ENCODE peak calls at places on chromosomes 3 and 15, in nine cellular contexts. One of them, this sample, is unnamed.
A peak's percentile ranks its signal among the peaks of the same experiment; 100 is the strongest.

GRCh38 chr15:43085921-43086320 is 19.9 kb downstream of the UBR1 start:
- DNase-seq in colonic mucosa: no peak
- DNase-seq in endothelial cell of umbilical vein: no peak
- DNase-seq in ovary: no peak
- DNase-seq in osteoblast: no peak
- DNase-seq in cardiac muscle cell: no peak
- DNase-seq in heart left ventricle: no peak
- DNase-seq in gastrocnemius medialis: no peak
- DNase-seq in Peyer's patch: no peak
- DNase-seq in this sample: no peak

GRCh38 chr15:48565560-48566482 is 79.7 kb downstream of the FBN1 start:
- DNase-seq in colonic mucosa: no peak
- DNase-seq in endothelial cell of umbilical vein: peak; percentile 98
- DNase-seq in ovary: no peak
- DNase-seq in osteoblast: peak; percentile 78
- DNase-seq in cardiac muscle cell: no peak
- DNase-seq in heart left ventricle: no peak
- DNase-seq in gastrocnemius medialis: no peak
- DNase-seq in Peyer's patch: no peak
- DNase-seq in this sample: no peak

GRCh38 chr3:157248590-157249425 is 88.9 kb upstream of the CCNL1 start:
- DNase-seq in colonic mucosa: no peak
- DNase-seq in endothelial cell of umbilical vein: peak; percentile 94
- DNase-seq in ovary: no peak
- DNase-seq in osteoblast: peak; percentile 68
- DNase-seq in cardiac muscle cell: peak; percentile 81
- DNase-seq in heart left ventricle: peak; percentile 67
- DNase-seq in gastrocnemius medialis: peak; percentile 7
- DNase-seq in Peyer's patch: no peak
- DNase-seq in this sample: peak; percentile 86

GRCh38 chr3:43146599-43146998 is 40.7 kb upstream of the POMGNT2 start:
- DNase-seq in colonic mucosa: no peak
- DNase-seq in endothelial cell of umbilical vein: no peak
- DNase-seq in ovary: no peak
- DNase-seq in osteoblast: no peak
- DNase-seq in cardiac muscle cell: no peak
- DNase-seq in heart left ventricle: no peak
- DNase-seq in gastrocnemius medialis: no peak
- DNase-seq in Peyer's patch: no peak
- DNase-seq in this sample: no peak

GRCh38 chr15:101092186-101092866 is 159.5 kb downstream of the CHSY1 start:
- DNase-seq in colonic mucosa: no peak
- DNase-seq in endothelial cell of umbilical vein: no peak
- DNase-seq in ovary: no peak
- DNase-seq in osteoblast: peak; percentile 68
- DNase-seq in cardiac muscle cell: no peak
- DNase-seq in heart left ventricle: no peak
- DNase-seq in gastrocnemius medialis: no peak
- DNase-seq in Peyer's patch: peak; percentile 36
- DNase-seq in this sample: no peak

GRCh38 chr15:49301562-49301961 is 121.5 kb upstream of the FGF7 start:
- DNase-seq in colonic mucosa: no peak
- DNase-seq in endothelial cell of umbilical vein: no peak
- DNase-seq in ovary: no peak
- DNase-seq in osteoblast: peak; percentile 30
- DNase-seq in cardiac muscle cell: no peak
- DNase-seq in heart left ventricle: no peak
- DNase-seq in gastrocnemius medialis: no peak
- DNase-seq in Peyer's patch: no peak
- DNase-seq in this sample: no peak

GRCh38 chr3:97880267-97880666 is 58.5 kb downstream of the CRYBG3 start:
- DNase-seq in colonic mucosa: no peak
- DNase-seq in endothelial cell of umbilical vein: no peak
- DNase-seq in ovary: no peak
- DNase-seq in osteoblast: no peak
- DNase-seq in cardiac muscle cell: no peak
- DNase-seq in heart left ventricle: no peak
- DNase-seq in gastrocnemius medialis: no peak
- DNase-seq in Peyer's patch: no peak
- DNase-seq in this sample: no peak

GRCh38 chr3:98779936-98780335 is 16.8 kb downstream of the ST3GAL6 start:
- DNase-seq in colonic mucosa: no peak
- DNase-seq in endothelial cell of umbilical vein: peak; percentile 97
- DNase-seq in ovary: no peak
- DNase-seq in osteoblast: no peak
- DNase-seq in cardiac muscle cell: no peak
- DNase-seq in heart left ventricle: no peak
- DNase-seq in gastrocnemius medialis: no peak
- DNase-seq in Peyer's patch: no peak
- DNase-seq in this sample: no peak

GRCh38 chr3:43770426-43771103 is 79.8 kb downstream of the ABHD5 start:
- DNase-seq in colonic mucosa: peak; percentile 57
- DNase-seq in endothelial cell of umbilical vein: peak; percentile 79
- DNase-seq in ovary: peak; percentile 56
- DNase-seq in osteoblast: no peak
- DNase-seq in cardiac muscle cell: no peak
- DNase-seq in heart left ventricle: peak; percentile 69
- DNase-seq in gastrocnemius medialis: peak; percentile 69
- DNase-seq in Peyer's patch: peak; percentile 78
- DNase-seq in this sample: no peak

GRCh38 chr3:133644768-133645167 is 17.0 kb downstream of the TOPBP1 start:
- DNase-seq in colonic mucosa: no peak
- DNase-seq in endothelial cell of umbilical vein: peak; percentile 89
- DNase-seq in ovary: no peak
- DNase-seq in osteoblast: peak; percentile 25
- DNase-seq in cardiac muscle cell: no peak
- DNase-seq in heart left ventricle: no peak
- DNase-seq in gastrocnemius medialis: no peak
- DNase-seq in Peyer's patch: no peak
- DNase-seq in this sample: no peak

GRCh38 chr3:105970283-105970682 is 101.5 kb upstream of the CBLB start:
- DNase-seq in colonic mucosa: peak; percentile 23
- DNase-seq in endothelial cell of umbilical vein: no peak
- DNase-seq in ovary: peak; percentile 22
- DNase-seq in osteoblast: no peak
- DNase-seq in cardiac muscle cell: no peak
- DNase-seq in heart left ventricle: no peak
- DNase-seq in gastrocnemius medialis: no peak
- DNase-seq in Peyer's patch: no peak
- DNase-seq in this sample: peak; percentile 92

GRCh38 chr3:161316006-161316689 is 55.2 kb downstream of the SPTSSB start:
- DNase-seq in colonic mucosa: peak; percentile 62
- DNase-seq in endothelial cell of umbilical vein: peak; percentile 88
- DNase-seq in ovary: no peak
- DNase-seq in osteoblast: no peak
- DNase-seq in cardiac muscle cell: no peak
- DNase-seq in heart left ventricle: no peak
- DNase-seq in gastrocnemius medialis: no peak
- DNase-seq in Peyer's patch: no peak
- DNase-seq in this sample: no peak

GRCh38 chr15:78105541-78106241 is 13.3 kb downstream of the SH2D7 start:
- DNase-seq in colonic mucosa: no peak
- DNase-seq in endothelial cell of umbilical vein: peak; percentile 35
- DNase-seq in ovary: no peak
- DNase-seq in osteoblast: no peak
- DNase-seq in cardiac muscle cell: no peak
- DNase-seq in heart left ventricle: no peak
- DNase-seq in gastrocnemius medialis: no peak
- DNase-seq in Peyer's patch: no peak
- DNase-seq in this sample: no peak

GRCh38 chr3:31908391-31909097 is 72.5 kb downstream of the OSBPL10 start:
- DNase-seq in colonic mucosa: no peak
- DNase-seq in endothelial cell of umbilical vein: peak; percentile 74
- DNase-seq in ovary: no peak
- DNase-seq in osteoblast: no peak
- DNase-seq in cardiac muscle cell: no peak
- DNase-seq in heart left ventricle: no peak
- DNase-seq in gastrocnemius medialis: no peak
- DNase-seq in Peyer's patch: no peak
- DNase-seq in this sample: no peak

GRCh38 chr3:100413619-100414018 is 12.3 kb downstream of the LNP1 start:
- DNase-seq in colonic mucosa: no peak
- DNase-seq in endothelial cell of umbilical vein: no peak
- DNase-seq in ovary: no peak
- DNase-seq in osteoblast: no peak
- DNase-seq in cardiac muscle cell: no peak
- DNase-seq in heart left ventricle: no peak
- DNase-seq in gastrocnemius medialis: no peak
- DNase-seq in Peyer's patch: no peak
- DNase-seq in this sample: no peak

GRCh38 chr3:77467702-77468407 is 428.0 kb downstream of the ROBO2 start:
- DNase-seq in colonic mucosa: no peak
- DNase-seq in endothelial cell of umbilical vein: no peak
- DNase-seq in ovary: peak; percentile 23
- DNase-seq in osteoblast: no peak
- DNase-seq in cardiac muscle cell: peak; percentile 26
- DNase-seq in heart left ventricle: no peak
- DNase-seq in gastrocnemius medialis: no peak
- DNase-seq in Peyer's patch: no peak
- DNase-seq in this sample: no peak

DNA sequence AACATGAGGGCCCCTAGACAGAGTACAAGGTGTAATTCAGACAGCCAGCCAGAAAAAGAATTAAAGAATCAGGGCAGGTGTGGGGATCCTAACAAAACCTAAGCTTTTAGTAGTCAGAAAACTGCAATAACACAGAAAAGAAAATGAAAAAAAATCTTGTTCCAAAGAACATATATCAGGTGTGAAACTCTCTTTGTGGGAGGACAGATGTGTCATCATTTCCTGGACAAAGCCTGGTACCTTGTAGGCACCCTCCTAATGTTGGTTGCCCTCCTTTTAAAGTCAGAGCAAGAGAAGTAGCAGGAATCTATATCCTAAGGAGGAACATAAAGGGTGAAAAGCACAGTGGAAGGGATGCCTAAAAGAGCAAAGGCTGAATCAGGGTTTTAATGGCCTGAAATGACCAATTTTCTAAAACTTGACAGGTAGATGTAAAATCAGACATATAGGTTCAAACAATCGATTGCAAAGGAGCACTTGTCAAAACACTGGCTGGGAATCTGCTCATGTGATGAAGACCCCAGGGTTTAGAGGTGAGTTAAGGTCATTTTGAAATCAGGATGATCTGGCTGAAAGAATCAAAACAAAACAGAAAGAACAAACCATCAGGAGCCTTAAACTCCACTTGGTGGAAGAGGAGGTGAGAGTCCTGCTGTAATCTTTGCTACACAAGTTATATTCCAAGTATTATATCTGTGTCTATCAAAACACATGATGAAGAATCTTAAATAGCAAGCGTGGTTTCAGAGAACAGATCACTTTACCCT is 54.9 kb downstream of the TGFBR2 start:
- DNase-seq in colonic mucosa: no peak
- DNase-seq in endothelial cell of umbilical vein: no peak
- DNase-seq in ovary: no peak
- DNase-seq in osteoblast: no peak
- DNase-seq in cardiac muscle cell: no peak
- DNase-seq in heart left ventricle: no peak
- DNase-seq in gastrocnemius medialis: no peak
- DNase-seq in Peyer's patch: no peak
- DNase-seq in this sample: no peak
- H3K4me1 ChIP-seq in colonic mucosa: no peaks in the 10 kb centered on the region
- H3K4me1 ChIP-seq in endothelial cell of umbilical vein: peaks cover 100% of the 10 kb centered on the region
- H3K4me1 ChIP-seq in ovary: peaks cover 15% of the 10 kb centered on the region
- H3K4me1 ChIP-seq in osteoblast: peaks cover 56% of the 10 kb centered on the region
- H3K4me1 ChIP-seq in cardiac muscle cell: peaks cover 26% of the 10 kb centered on the region
- H3K4me1 ChIP-seq in heart left ventricle: peaks cover 56% of the 10 kb centered on the region
- H3K4me1 ChIP-seq in gastrocnemius medialis: peaks cover 32% of the 10 kb centered on the region
- H3K4me1 ChIP-seq in Peyer's patch: peaks cover 54% of the 10 kb centered on the region
- H3K4me1 ChIP-seq in this sample: peaks cover 45% of the 10 kb centered on the region

GRCh38 chr3:50642382-50642781 is 25.4 kb downstream of the MAPKAPK3 start:
- DNase-seq in colonic mucosa: no peak
- DNase-seq in endothelial cell of umbilical vein: no peak
- DNase-seq in ovary: no peak
- DNase-seq in osteoblast: no peak
- DNase-seq in cardiac muscle cell: no peak
- DNase-seq in heart left ventricle: no peak
- DNase-seq in gastrocnemius medialis: no peak
- DNase-seq in Peyer's patch: no peak
- DNase-seq in this sample: no peak
- H3K36me3 ChIP-seq in colonic mucosa: no peaks in the 10 kb centered on the region
- H3K36me3 ChIP-seq in endothelial cell of umbilical vein: no peaks in the 10 kb centered on the region
- H3K36me3 ChIP-seq in ovary: no peaks in the 10 kb centered on the region
- H3K36me3 ChIP-seq in osteoblast: peaks cover 39% of the 10 kb centered on the region
- H3K36me3 ChIP-seq in cardiac muscle cell: peaks cover 4% of the 10 kb centered on the region
- H3K36me3 ChIP-seq in heart left ventricle: no peaks in the 10 kb centered on the region
- H3K36me3 ChIP-seq in gastrocnemius medialis: no peaks in the 10 kb centered on the region
- H3K36me3 ChIP-seq in Peyer's patch: no peaks in the 10 kb centered on the region
- H3K36me3 ChIP-seq in this sample: peaks cover 20% of the 10 kb centered on the region

GRCh38 chr3:128554100-128554464 is 61.1 kb upstream of the GATA2 start:
- DNase-seq in colonic mucosa: no peak
- DNase-seq in endothelial cell of umbilical vein: peak; percentile 92
- DNase-seq in ovary: no peak
- DNase-seq in osteoblast: peak; percentile 96
- DNase-seq in cardiac muscle cell: no peak
- DNase-seq in heart left ventricle: no peak
- DNase-seq in gastrocnemius medialis: no peak
- DNase-seq in Peyer's patch: no peak
- DNase-seq in this sample: no peak
- H3K27me3 ChIP-seq in colonic mucosa: peaks cover 14% of the 10 kb centered on the region
- H3K27me3 ChIP-seq in endothelial cell of umbilical vein: no peaks in the 10 kb centered on the region
- H3K27me3 ChIP-seq in ovary: no peaks in the 10 kb centered on the region
- H3K27me3 ChIP-seq in osteoblast: peaks cover 3% of the 10 kb centered on the region
- H3K27me3 ChIP-seq in cardiac muscle cell: peaks cover 37% of the 10 kb centered on the region
- H3K27me3 ChIP-seq in heart left ventricle: peaks cover 29% of the 10 kb centered on the region
- H3K27me3 ChIP-seq in gastrocnemius medialis: peaks cover 28% of the 10 kb centered on the region
- H3K27me3 ChIP-seq in Peyer's patch: peaks cover 11% of the 10 kb centered on the region
- H3K27me3 ChIP-seq in this sample: no peaks in the 10 kb centered on the region

GRCh38 chr3:195893121-195893449 is 15.3 kb downstream of the TNK2 start:
- DNase-seq in colonic mucosa: no peak
- DNase-seq in endothelial cell of umbilical vein: no peak
- DNase-seq in ovary: no peak
- DNase-seq in osteoblast: peak; percentile 93
- DNase-seq in cardiac muscle cell: no peak
- DNase-seq in heart left ventricle: no peak
- DNase-seq in gastrocnemius medialis: no peak
- DNase-seq in Peyer's patch: no peak
- DNase-seq in this sample: no peak

GRCh38 chr3:195893516-195893915 is 14.8 kb downstream of the TNK2 start:
- DNase-seq in colonic mucosa: no peak
- DNase-seq in endothelial cell of umbilical vein: no peak
- DNase-seq in ovary: no peak
- DNase-seq in osteoblast: peak; percentile 41
- DNase-seq in cardiac muscle cell: no peak
- DNase-seq in heart left ventricle: no peak
- DNase-seq in gastrocnemius medialis: no peak
- DNase-seq in Peyer's patch: no peak
- DNase-seq in this sample: no peak

GRCh38 chr3:195892355-195893120 is 15.8 kb downstream of the TNK2 start:
- DNase-seq in colonic mucosa: no peak
- DNase-seq in endothelial cell of umbilical vein: peak; percentile 64
- DNase-seq in ovary: peak; percentile 64
- DNase-seq in osteoblast: peak; percentile 96
- DNase-seq in cardiac muscle cell: peak; percentile 76
- DNase-seq in heart left ventricle: peak; percentile 72
- DNase-seq in gastrocnemius medialis: peak; percentile 47
- DNase-seq in Peyer's patch: peak; percentile 52
- DNase-seq in this sample: no peak

GRCh38 chr3:195895078-195895899 is 13.1 kb downstream of the TNK2 start:
- DNase-seq in colonic mucosa: peak; percentile 64
- DNase-seq in endothelial cell of umbilical vein: peak; percentile 50
- DNase-seq in ovary: peak; percentile 58
- DNase-seq in osteoblast: peak; percentile 95
- DNase-seq in cardiac muscle cell: peak; percentile 60
- DNase-seq in heart left ventricle: no peak
- DNase-seq in gastrocnemius medialis: no peak
- DNase-seq in Peyer's patch: peak; percentile 67
- DNase-seq in this sample: peak; percentile 56

GRCh38 chr3:195893916-195894315 is 14.4 kb downstream of the TNK2 start:
- DNase-seq in colonic mucosa: no peak
- DNase-seq in endothelial cell of umbilical vein: no peak
- DNase-seq in ovary: no peak
- DNase-seq in osteoblast: peak; percentile 60
- DNase-seq in cardiac muscle cell: no peak
- DNase-seq in heart left ventricle: no peak
- DNase-seq in gastrocnemius medialis: no peak
- DNase-seq in Peyer's patch: no peak
- DNase-seq in this sample: no peak
- H3K4me1 ChIP-seq in colonic mucosa: peaks cover 7% of the 10 kb centered on the region
- H3K4me1 ChIP-seq in endothelial cell of umbilical vein: peaks cover 45% of the 10 kb centered on the region
- H3K4me1 ChIP-seq in ovary: peaks cover 14% of the 10 kb centered on the region
- H3K4me1 ChIP-seq in osteoblast: peaks cover 57% of the 10 kb centered on the region
- H3K4me1 ChIP-seq in cardiac muscle cell: peaks cover 59% of the 10 kb centered on the region
- H3K4me1 ChIP-seq in heart left ventricle: peaks cover 24% of the 10 kb centered on the region
- H3K4me1 ChIP-seq in gastrocnemius medialis: peaks cover 89% of the 10 kb centered on the region
- H3K4me1 ChIP-seq in Peyer's patch: peaks cover 47% of the 10 kb centered on the region
- H3K4me1 ChIP-seq in this sample: peaks cover 16% of the 10 kb centered on the region